ENCODE peak calls at places on chromosomes 5 and 9, in four cellular contexts. K, M, P and C are unnamed samples.

GRCh38 chr9:121285835-121286687 is 18.1 kb downstream of the GSN start:
- DNase-seq in K (peak), M (peak), P (no peak), C (peak)

GRCh38 chr9:131116281-131117101 is 8.9 kb upstream of the NUP214 start:
- DNase-seq in K (peak), M (no peak), P (no peak), C (no peak)

GRCh38 chr5:110896901-110897300 is 158.1 kb downstream of the SLC25A46 start:
- DNase-seq in K (no peak), M (no peak), P (no peak), C (no peak)

GRCh38 chr5:69415584-69415958 is 655 bp downstream of the MARVELD2 start:
- DNase-seq in K (no peak), M (no peak), P (peak), C (no peak)

GRCh38 chr9:16873131-16873787 is 2.8 kb upstream of the BNC2 start:
- DNase-seq in K (no peak), M (no peak), P (no peak), C (no peak)

GRCh38 chr5:20340123-20340522 is 352.1 kb upstream of the CDH18 start:
- DNase-seq in K (no peak), M (no peak), P (no peak), C (no peak)

GRCh38 chr5:1765141-1765879 is 34.3 kb downstream of the MRPL36 start:
- DNase-seq in K (no peak), M (no peak), P (no peak), C (no peak)

GRCh38 chr5:36756848-36757247 is 119.7 kb upstream of the NIPBL start:
- DNase-seq in K (no peak), M (no peak), P (no peak), C (no peak)

GRCh38 chr9:21267806-21268657 is 28.2 kb upstream of the IFNA14 start:
- DNase-seq in K (no peak), M (no peak), P (no peak), C (no peak)

GRCh38 chr5:95797301-95797700 is 25.2 kb downstream of the GLRX start:
- DNase-seq in K (no peak), M (no peak), P (no peak), C (no peak)

GRCh38 chr5:32076699-32077695 is 97.1 kb downstream of the GOLPH3 start:
- DNase-seq in K (no peak), M (peak), P (peak), C (peak)

GRCh38 chr5:6856658-6857057 is 143.4 kb downstream of the TENT4A start:
- DNase-seq in K (no peak), M (no peak), P (no peak), C (no peak)

GRCh38 chr5:151601376-151601775 is 10.2 kb upstream of the FAT2 start:
- DNase-seq in K (no peak), M (no peak), P (no peak), C (no peak)

GRCh38 chr5:178483620-178484019 is 106.6 kb downstream of the COL23A1 start:
- DNase-seq in K (no peak), M (no peak), P (no peak), C (no peak)

GRCh38 chr9:24614070-24614469 is 68.4 kb upstream of the IZUMO3 start:
- DNase-seq in K (no peak), M (no peak), P (no peak), C (no peak)

GRCh38 chr5:101678494-101679193 is 617.4 kb downstream of the SLCO4C1 start:
- DNase-seq in K (peak), M (peak), P (peak), C (peak)

GRCh38 chr9:129014124-129014523 is 14.0 kb downstream of the SH3GLB2 start:
- DNase-seq in K (no peak), M (no peak), P (no peak), C (no peak)

GRCh38 chr5:10775646-10776045 is 14.6 kb upstream of the DAP start:
- DNase-seq in K (no peak), M (no peak), P (no peak), C (no peak)

GRCh38 chr9:14029811-14030210 is 284.1 kb downstream of the NFIB start:
- DNase-seq in K (no peak), M (no peak), P (no peak), C (peak)

GRCh38 chr5:133420440-133421301 is 191.7 kb downstream of the FSTL4 start:
- DNase-seq in K (no peak), M (no peak), P (no peak), C (no peak)

GRCh38 chr9:38414040-38414723 is 10.1 kb downstream of the IGFBPL1 start:
- DNase-seq in K (no peak), M (no peak), P (no peak), C (no peak)

GRCh38 chr9:83097633-83098032 is 34.7 kb upstream of the RASEF start:
- DNase-seq in K (no peak), M (no peak), P (no peak), C (no peak)

GRCh38 chr5:60522299-60522915 is 177.6 kb downstream of the DEPDC1B start:
- DNase-seq in K (no peak), M (peak), P (peak), C (no peak)

GRCh38 chr5:16742938-16743337 is 126.1 kb upstream of the RETREG1 start:
- DNase-seq in K (peak), M (no peak), P (no peak), C (no peak)

GRCh38 chr9:88694625-88695024 is 159.6 kb downstream of the NXNL2 start:
- DNase-seq in K (no peak), M (no peak), P (no peak), C (no peak)

GRCh38 chr9:91126761-91127420 is 234.8 kb downstream of the AUH start:
- DNase-seq in K (no peak), M (no peak), P (no peak), C (no peak)

GRCh38 chr9:22216730-22217160 is 207.6 kb upstream of the CDKN2B start:
- DNase-seq in K (no peak), M (no peak), P (no peak), C (no peak)